ENCODE peak calls at places on chromosomes 11 and 22, in seven cellular contexts. L is germinal center; W is posterior vena cava; K is PC-3; I is progenitor cell of endocrine pancreas; Q is T-helper 2 cell treated with Interferon-gamma antibody and Interleukin-4, amounts not matched to agents 5 μg/mL and 100 μg/mL, for 36 hours; J is T-helper 9 cell. C is an unnamed sample.

GRCh38 chr22:28799125-28799833 is 1.1 kb downstream of the XBP1 start:
- DNase-seq in Q (peak; percentile 31), J (no peak), K (peak; percentile 53), W (peak; percentile 83), L (peak; percentile 25), I (no peak), C (no peak)

GRCh38 chr22:49014227-49015201 is 813.2 kb downstream of the BRD1 start:
- DNase-seq in W (peak; percentile 75), Q (no peak), I (no peak), J (no peak), K (no peak), L (no peak), C (no peak)

GRCh38 chr11:98564233-98564632 is 456.5 kb upstream of the CNTN5 start:
- DNase-seq in J (no peak), K (no peak), L (no peak), Q (no peak), I (no peak), W (no peak), C (no peak)

GRCh38 chr11:95531116-95531515 is 258.5 kb downstream of the FAM76B start:
- DNase-seq in I (no peak), Q (no peak), J (no peak), W (no peak), K (no peak), L (no peak), C (no peak)

GRCh38 chr11:1153951-1154487 is 3.7 kb upstream of the MUC5AC start:
- DNase-seq in L (no peak), J (no peak), K (peak; percentile 89), W (peak; percentile 94), Q (no peak), I (peak; percentile 8), C (no peak)

GRCh38 chr22:22450343-22450839 is 58.2 kb downstream of the ZNF280B start:
- DNase-seq in W (no peak), L (peak; percentile 76), J (no peak), I (no peak), K (no peak), Q (no peak), C (no peak)

GRCh38 chr22:28171713-28172112 is 252.7 kb upstream of the PITPNB start:
- DNase-seq in K (no peak), I (no peak), W (no peak), L (no peak), J (no peak), Q (no peak), C (no peak)

GRCh38 chr11:126443120-126443519 is 87.6 kb downstream of the ST3GAL4 start:
- DNase-seq in K (no peak), I (no peak), L (no peak), J (no peak), Q (no peak), W (no peak), C (no peak)